ENCODE peak calls at places on chromosomes 16 and 17, in four cellular contexts. E is GM12878, U is WTC11, N is HepG2. D is an unnamed sample.
A peak's percentile ranks its signal among the peaks of the same experiment; 100 is the strongest.

GRCh38 chr17:19744922-19745757 is 3.0 kb downstream of the ALDH3A1 start:
- DNase-seq in E (no peak), U (peak; percentile 99), N (no peak), D (peak; percentile 47)

GRCh38 chr17:39001703-39002637 is 34.8 kb upstream of the FBXO47 start:
- DNase-seq in E (no peak), U (peak; percentile 28), N (no peak), D (peak; percentile 77)

GRCh38 chr16:29757950-29758466 is 12.2 kb upstream of the C16orf54 start:
- DNase-seq in E (no peak), U (no peak), N (peak; percentile 82), D (no peak)

GRCh38 chr17:49910094-49910857 is 58.7 kb upstream of the DLX4 start:
- DNase-seq in E (no peak), U (peak; percentile 68), N (no peak), D (peak; percentile 21)

GRCh38 chr16:10387378-10387681 is 1.5 kb downstream of the ATF7IP2 start:
- DNase-seq in E (no peak), U (no peak), N (no peak), D (no peak)

GRCh38 chr16:85054948-85055502 is 27.4 kb downstream of the KIAA0513 start:
- DNase-seq in E (no peak), U (no peak), N (no peak), D (no peak)

GRCh38 chr16:54540525-54541180 is 254.1 kb upstream of the IRX3 start:
- DNase-seq in E (no peak), U (no peak), N (no peak), D (no peak)

GRCh38 chr16:88469615-88470395 is 16.7 kb downstream of the ZFPM1 start:
- DNase-seq in E (no peak), U (no peak), N (no peak), D (no peak)

GRCh38 chr16:20675488-20676267 is 21.8 kb downstream of the ACSM1 start:
- DNase-seq in E (peak; percentile 38), U (peak; percentile 31), N (peak; percentile 64), D (peak; percentile 18)

GRCh38 chr16:84820305-84820684 is 510 bp downstream of the CRISPLD2 start:
- DNase-seq in E (no peak), U (no peak), N (no peak), D (no peak)

GRCh38 chr17:72205357-72205756 is 84.5 kb downstream of the SOX9 start:
- DNase-seq in E (no peak), U (no peak), N (no peak), D (no peak)

GRCh38 chr17:69651921-69652320 is 237.4 kb downstream of the MAP2K6 start:
- DNase-seq in E (no peak), U (no peak), N (no peak), D (no peak)

GRCh38 chr17:69655902-69656301 is 241.4 kb downstream of the MAP2K6 start:
- DNase-seq in E (no peak), U (no peak), N (no peak), D (no peak)

GRCh38 chr17:69654981-69655581 is 240.6 kb downstream of the MAP2K6 start:
- DNase-seq in E (no peak), U (no peak), N (no peak), D (no peak)
- TF ChIP-seq CBFB in E (no peak), U (no peak), N (no peak), D (no peak)

GRCh38 chr17:82193520-82194236 is 19.0 kb downstream of the CCDC57 start:
- DNase-seq in E (no peak), U (no peak), N (no peak), D (no peak)
- TF ChIP-seq CBFB in E (no peak), U (no peak), N (no peak), D (no peak)

GRCh38 chr16:381788-382717 is at the start of gene PGAP6:
- DNase-seq in E (no peak), U (peak; percentile 57), N (no peak), D (peak; percentile 94)
- TF ChIP-seq CBFB in E (no peak), U (no peak), N (no peak), D (no peak)

GRCh38 chr16:79361132-79361751 is 239.3 kb downstream of the MAF start:
- DNase-seq in E (no peak), U (no peak), N (no peak), D (no peak)

GRCh38 chr16:79365687-79366086 is 234.8 kb downstream of the MAF start:
- DNase-seq in E (no peak), U (no peak), N (no peak), D (no peak)

GRCh38 chr16:79363484-79363883 is 237.1 kb downstream of the MAF start:
- DNase-seq in E (no peak), U (no peak), N (no peak), D (no peak)

GRCh38 chr16:79362312-79362970 is 238.1 kb downstream of the MAF start:
- DNase-seq in E (no peak), U (no peak), N (no peak), D (no peak)

DNA sequence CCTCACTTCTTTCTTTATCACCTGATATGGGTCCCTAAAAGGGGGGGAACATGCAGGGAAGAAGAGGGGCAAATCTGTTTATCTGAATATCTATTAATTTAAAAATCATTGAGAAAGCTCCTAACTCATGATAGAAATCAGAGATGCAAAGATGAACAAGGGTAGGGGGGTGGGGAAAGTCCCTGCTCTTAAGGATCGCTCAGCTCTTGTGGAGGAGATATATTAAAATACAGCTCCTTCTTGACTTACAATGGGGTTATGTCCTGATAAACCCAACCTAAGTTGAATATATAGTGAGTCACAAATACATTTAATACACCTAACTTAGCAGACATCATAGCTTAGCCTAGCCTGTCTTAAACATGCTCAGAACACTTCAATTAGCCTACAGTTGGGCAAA is 237.5 kb downstream of the MAF start:
- DNase-seq in E (no peak), U (no peak), N (no peak), D (no peak)
- TF ChIP-seq CBFB in E (no peak), U (no peak), N (no peak), D (no peak)

GRCh38 chr16:13883266-13883665 is 36.7 kb upstream of the ERCC4 start:
- DNase-seq in E (no peak), U (no peak), N (no peak), D (no peak)
- TF ChIP-seq CBFB in E (no peak), U (no peak), N (no peak), D (no peak)

GRCh38 chr17:28008526-28008925 is 34.0 kb upstream of the NLK start:
- DNase-seq in E (no peak), U (peak; percentile 80), N (peak; percentile 16), D (peak; percentile 74)
- TF ChIP-seq CBFB in E (no peak), U (no peak), N (no peak), D (no peak)

DNA sequence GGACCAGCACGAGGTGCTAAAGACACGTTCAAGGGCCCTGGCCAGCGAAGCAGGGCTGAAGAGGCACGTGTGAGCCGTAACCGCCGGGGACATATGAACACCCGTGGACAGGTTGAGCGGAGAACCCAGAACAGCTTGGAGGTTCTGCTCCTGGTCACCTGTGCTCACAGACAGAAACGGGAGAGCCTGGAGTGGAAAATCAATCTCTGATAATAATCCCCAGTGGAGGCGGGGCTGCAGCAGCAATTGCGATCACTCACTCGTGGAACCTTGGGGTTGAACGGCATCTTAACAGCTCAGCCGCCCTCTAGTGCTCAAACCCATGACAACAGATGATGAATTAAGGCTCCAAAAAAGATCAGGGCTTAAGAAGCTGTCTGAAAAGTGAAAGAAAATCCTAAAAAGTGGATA is 25.6 kb downstream of the WIPI1 start:
- DNase-seq in E (no peak), U (peak; percentile 42), N (peak; percentile 25), D (peak; percentile 38)
- TF ChIP-seq CBFB in E (no peak), U (no peak), N (no peak), D (no peak)

DNA sequence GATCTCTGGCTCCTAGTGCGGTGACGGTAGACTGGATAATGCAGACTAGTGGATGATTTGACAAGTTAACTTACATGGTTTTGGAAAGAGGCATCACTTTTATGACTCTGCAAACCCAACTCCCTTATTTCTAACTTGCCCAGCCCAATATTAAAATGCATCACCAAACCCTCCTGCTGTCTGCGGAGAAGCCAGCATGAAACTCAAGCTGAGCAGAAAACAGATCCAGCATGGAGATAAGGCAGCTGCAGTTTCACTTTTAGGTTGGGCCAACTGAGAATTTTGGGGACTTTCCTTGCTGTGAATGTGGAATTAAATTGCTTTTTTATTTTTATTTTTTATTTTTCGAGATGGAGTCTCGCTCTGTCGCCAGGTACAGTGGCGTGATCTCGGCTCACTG is 27.8 kb downstream of the CDH1 start:
- DNase-seq in E (no peak), U (no peak), N (no peak), D (no peak)
- TF ChIP-seq CBFB in E (no peak), U (no peak), N (no peak), D (no peak)